ENCODE peak calls at places on chromosomes 2 and 18, in seven cellular contexts. O is GM12878, U is K562, V is H1, R is HepG2, P is GM12892, N is SK-N-SH. M is an unnamed sample.

GRCh38 chr2:233287871-233288270 is 19.7 kb upstream of the SAG start:
- DNase-seq in O (no peak), R (no peak), N (no peak), P (no peak), V (no peak), U (no peak), M (no peak)

GRCh38 chr2:200578778-200579177 is 7.0 kb upstream of the AOX1 start:
- DNase-seq in R (peak; percentile 83), N (no peak), P (no peak), V (no peak), U (peak; percentile 4), O (peak; percentile 5), M (no peak)

GRCh38 chr2:120182019-120182560 is 41.1 kb downstream of the TMEM185B start:
- DNase-seq in P (no peak), N (no peak), U (no peak), R (no peak), V (no peak), O (no peak), M (no peak)

GRCh38 chr2:164146478-164146877 is 410.7 kb upstream of the FIGN start:
- DNase-seq in U (no peak), R (no peak), O (no peak), P (no peak), V (no peak), N (no peak), M (no peak)

GRCh38 chr2:71776227-71776626 is 322.9 kb downstream of the DYSF start:
- DNase-seq in N (no peak), P (no peak), U (no peak), R (no peak), O (no peak), V (no peak), M (no peak)

GRCh38 chr2:64766841-64767669 is 113.3 kb upstream of the SERTAD2 start:
- DNase-seq in R (no peak), O (no peak), V (no peak), U (peak; percentile 34), N (peak; percentile 23), P (no peak), M (no peak)

GRCh38 chr18:56645415-56646016 is 5.6 kb upstream of the WDR7 start:
- DNase-seq in R (no peak), P (no peak), V (no peak), U (peak; percentile 26), O (no peak), N (no peak), M (no peak)

GRCh38 chr18:44679912-44680270 is 797 bp upstream of the SETBP1 start:
- DNase-seq in N (peak; percentile 82), V (peak; percentile 57), R (no peak), P (peak; percentile 26), O (no peak), U (peak; percentile 6), M (peak; percentile 29)

GRCh38 chr2:96247896-96248295 is 17.9 kb downstream of the TMEM127 start:
- DNase-seq in N (no peak), V (no peak), P (no peak), O (no peak), U (no peak), R (no peak), M (no peak)

GRCh38 chr2:72851333-72851732 is 25.5 kb upstream of the EXOC6B start:
- DNase-seq in R (peak; percentile 30), P (no peak), V (no peak), O (no peak), U (no peak), N (no peak), M (no peak)

GRCh38 chr2:224948859-224949258 is 93.4 kb downstream of the DOCK10 start:
- DNase-seq in R (no peak), N (no peak), V (no peak), U (no peak), O (no peak), P (no peak), M (no peak)

GRCh38 chr18:21167641-21168372 is 56.2 kb upstream of the ROCK1 start:
- DNase-seq in R (peak; percentile 24), N (no peak), U (no peak), P (no peak), O (no peak), V (peak; percentile 63), M (no peak)

GRCh38 chr2:72630767-72631166 is 195.1 kb downstream of the EXOC6B start:
- DNase-seq in R (no peak), P (no peak), U (no peak), N (no peak), V (no peak), O (no peak), M (no peak)

GRCh38 chr2:38076250-38076709 is 329 bp upstream of the CYP1B1 start:
- DNase-seq in P (peak; percentile 55), O (no peak), N (peak; percentile 95), R (no peak), U (no peak), V (peak; percentile 87), M (peak; percentile 56)

GRCh38 chr2:231672617-231673347 is 35.5 kb upstream of the PTMA start:
- DNase-seq in N (no peak), O (peak; percentile 71), V (peak; percentile 86), R (peak; percentile 71), P (peak; percentile 75), U (peak; percentile 76), M (no peak)

GRCh38 chr2:165682546-165682945 is 111.5 kb downstream of the GALNT3 start:
- DNase-seq in N (no peak), O (no peak), R (no peak), U (no peak), V (no peak), P (no peak), M (no peak)

GRCh38 chr2:199988176-199988575 is 32.8 kb downstream of the MAIP1 start:
- DNase-seq in O (no peak), U (peak; percentile 23), P (no peak), N (no peak), R (no peak), V (no peak), M (no peak)

GRCh38 chr18:48151421-48152095 is 221.1 kb upstream of the SMAD2 start:
- DNase-seq in P (no peak), O (no peak), N (no peak), V (no peak), U (no peak), R (no peak), M (no peak)

GRCh38 chr2:42092084-42092996 is 44.5 kb downstream of the PKDCC start:
- DNase-seq in P (no peak), V (no peak), N (no peak), O (no peak), U (no peak), R (peak; percentile 98), M (no peak)

GRCh38 chr2:195202163-195202845 is 454.7 kb upstream of the SLC39A10 start:
- DNase-seq in N (no peak), P (no peak), U (no peak), O (no peak), V (no peak), R (no peak), M (no peak)

GRCh38 chr2:195199864-195200263 is 457.2 kb upstream of the SLC39A10 start:
- DNase-seq in O (no peak), N (no peak), V (no peak), U (no peak), P (no peak), R (no peak), M (no peak)
- TF ChIP-seq POLR2AphosphoS5 in O (no peak), N (no peak), V (no peak), U (no peak), P (no peak), R (no peak), M (no peak)

DNA sequence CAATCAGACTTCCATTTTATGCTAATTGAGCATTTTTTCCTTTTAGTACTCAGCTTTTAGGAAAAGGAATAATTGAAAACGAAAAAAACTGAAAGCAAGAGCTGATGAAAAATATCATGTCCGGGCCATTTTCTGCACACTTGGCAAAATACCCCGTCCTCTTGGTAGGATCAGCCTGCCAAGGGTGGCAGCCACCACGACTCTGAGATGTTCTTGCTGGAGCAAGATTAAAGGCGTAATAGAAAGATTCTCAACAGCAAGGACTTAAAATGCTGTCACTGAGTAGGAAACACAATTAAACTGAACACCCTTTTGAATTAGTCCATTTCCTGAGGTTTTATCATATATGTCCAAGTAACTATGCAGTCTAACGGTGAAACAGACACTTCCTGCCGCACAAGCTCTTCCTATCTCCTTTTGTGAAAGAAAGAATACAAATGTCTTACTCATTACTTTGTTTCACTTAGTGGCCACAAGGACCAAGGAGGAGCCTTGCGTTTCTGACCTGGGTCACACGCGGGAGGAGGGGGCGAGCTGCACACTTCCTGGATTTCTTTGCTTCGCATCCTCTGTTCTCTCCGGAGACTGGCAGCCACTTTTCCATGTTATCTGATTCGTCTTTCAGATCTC is 222.7 kb downstream of the PIEZO2 start:
- DNase-seq in N (no peak), V (no peak), U (peak; percentile 4), O (peak; percentile 47), P (no peak), R (no peak), M (peak; percentile 24)
- TF ChIP-seq TAF1 in N (no peak), V (no peak), U (no peak), O (no peak), P (no peak), R (no peak), M (no peak)

DNA sequence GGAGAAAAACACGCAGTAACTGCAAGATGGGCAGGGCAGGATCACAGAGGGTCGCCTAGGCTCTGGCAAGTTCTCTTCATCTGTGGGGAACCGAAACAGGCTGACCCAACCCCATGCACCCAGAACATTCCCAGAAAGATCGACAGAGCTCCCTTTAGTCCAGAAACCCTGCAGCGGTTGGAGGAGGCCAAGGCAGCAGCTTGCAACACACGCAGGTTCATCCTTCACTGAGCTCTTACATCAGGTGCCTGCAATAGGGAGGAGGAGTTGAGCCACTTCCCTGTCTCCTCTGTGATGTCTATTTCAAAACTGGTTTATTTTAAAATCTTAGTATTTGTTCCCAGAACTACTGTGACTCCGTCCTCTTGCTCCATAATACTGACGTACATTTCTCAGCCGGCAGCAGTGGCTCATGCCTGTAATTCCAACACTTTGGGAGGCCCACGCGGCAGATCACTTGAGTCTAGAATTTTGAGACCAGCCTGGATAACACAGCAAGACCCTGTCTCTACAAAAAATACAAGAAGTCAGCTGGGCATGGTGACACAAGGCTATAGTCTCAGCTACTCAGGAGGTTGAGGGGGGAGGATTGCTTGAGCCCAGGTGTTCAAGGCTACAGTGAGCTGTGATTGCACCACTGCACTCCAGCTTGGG is 11.5 kb upstream of the SLC11A1 start:
- DNase-seq in O (no peak), R (peak; percentile 57), P (no peak), V (no peak), N (no peak), U (no peak), M (no peak)
- TF ChIP-seq POLR2AphosphoS5 in O (no peak), R (no peak), P (no peak), V (no peak), N (no peak), U (no peak), M (no peak)

GRCh38 chr2:150620371-150620770 is 132.9 kb upstream of the RND3 start:
- DNase-seq in R (no peak), O (no peak), U (no peak), P (no peak), V (no peak), N (no peak), M (no peak)

GRCh38 chr2:150624001-150624401 is 136.5 kb upstream of the RND3 start:
- DNase-seq in V (no peak), P (no peak), U (no peak), O (peak; percentile 19), N (peak; percentile 15), R (no peak), M (no peak)

GRCh38 chr2:150619607-150620330 is 132.3 kb upstream of the RND3 start:
- DNase-seq in R (no peak), N (no peak), O (no peak), V (no peak), P (no peak), U (no peak), M (no peak)

GRCh38 chr2:150620860-150621259 is 133.4 kb upstream of the RND3 start:
- DNase-seq in U (no peak), P (no peak), N (no peak), V (no peak), O (no peak), R (no peak), M (no peak)

GRCh38 chr2:150621800-150622199 is 134.3 kb upstream of the RND3 start:
- DNase-seq in N (no peak), R (no peak), V (no peak), U (no peak), O (no peak), P (no peak), M (no peak)
- TF ChIP-seq TAF1 in N (no peak), R (no peak), V (no peak), U (no peak), O (no peak), P (no peak), M (no peak)